ENCODE peak calls at places on chromosomes 6 and 20, in six cellular contexts. C is RCC 7860; G is HEK293T; I is activated T-helper 1 cell treated with anti-CD3 and anti-CD28 coated beads, Interleukin-2, amount 50 U/mL, for 16 hours; T is hepatic stellate cell; V is activated CD4-positive, alpha-beta T cell treated with anti-CD3 and anti-CD28 coated beads for 4 hours. D is an unnamed sample.

GRCh38 chr6:166008441-166009369 is 158.9 kb downstream of the TBXT start:
- DNase-seq in C (no peak), G (peak; percentile 50), I (no peak), T (no peak), V (no peak), D (peak; percentile 3)

GRCh38 chr6:110113989-110114388 is 65.5 kb downstream of the WASF1 start:
- DNase-seq in C (no peak), G (no peak), I (no peak), T (no peak), V (no peak), D (no peak)

GRCh38 chr6:38271081-38271480 is 368.6 kb downstream of the BTBD9 start:
- DNase-seq in C (no peak), G (no peak), I (no peak), T (peak; percentile 29), V (no peak), D (no peak)

GRCh38 chr20:58698741-58699141 is 6.1 kb downstream of the NPEPL1 start:
- DNase-seq in C (no peak), G (no peak), I (no peak), T (no peak), V (no peak), D (no peak)

GRCh38 chr6:101595276-101595675 is 201.8 kb downstream of the GRIK2 start:
- DNase-seq in C (no peak), G (no peak), I (no peak), T (no peak), V (no peak), D (no peak)

GRCh38 chr6:88650029-88650619 is 313.3 kb downstream of the RNGTT start:
- DNase-seq in C (no peak), G (no peak), I (no peak), T (peak; percentile 3), V (no peak), D (no peak)

GRCh38 chr6:100346828-100347227 is 117.9 kb downstream of the SIM1 start:
- DNase-seq in C (no peak), G (no peak), I (no peak), T (no peak), V (no peak), D (peak; percentile 16)

GRCh38 chr20:49272654-49273053 is 5.2 kb downstream of the ZNFX1 start:
- DNase-seq in C (no peak), G (no peak), I (no peak), T (no peak), V (no peak), D (no peak)

GRCh38 chr6:1052262-1052661 is 259.6 kb upstream of the FOXQ1 start:
- DNase-seq in C (no peak), G (no peak), I (no peak), T (no peak), V (no peak), D (no peak)